ENCODE peak calls at places on chromosomes 2 and 18, in ten cellular contexts. One of them, this sample, is unnamed.
A peak's percentile ranks its signal among the peaks of the same experiment; 100 is the strongest.

GRCh38 chr2:40783704-40784103 is 331.8 kb upstream of the SLC8A1 start:
- DNase-seq in adrenal gland: no peak
- DNase-seq in suprapubic skin: no peak
- DNase-seq in K562: no peak
- DNase-seq in IMR-90: no peak
- DNase-seq in vagina: no peak
- DNase-seq in spleen: no peak
- DNase-seq in uterus: no peak
- DNase-seq in body of pancreas: no peak
- DNase-seq in tibial nerve: no peak
- DNase-seq in this sample: no peak

GRCh38 chr2:150255528-150255927 is 231.9 kb downstream of the RND3 start:
- DNase-seq in tibial nerve: no peak
- DNase-seq in K562: no peak
- DNase-seq in vagina: no peak
- DNase-seq in uterus: no peak
- DNase-seq in body of pancreas: no peak
- DNase-seq in adrenal gland: peak; percentile 8
- DNase-seq in IMR-90: peak; percentile 89
- DNase-seq in spleen: no peak
- DNase-seq in suprapubic skin: no peak
- DNase-seq in this sample: no peak

GRCh38 chr18:911025-911424 is 6.4 kb downstream of the ADCYAP1 start:
- DNase-seq in spleen: no peak
- DNase-seq in K562: no peak
- DNase-seq in adrenal gland: no peak
- DNase-seq in body of pancreas: no peak
- DNase-seq in suprapubic skin: no peak
- DNase-seq in IMR-90: no peak
- DNase-seq in uterus: no peak
- DNase-seq in vagina: no peak
- DNase-seq in tibial nerve: no peak
- DNase-seq in this sample: no peak

GRCh38 chr2:197137234-197137633 is 173.3 kb downstream of the ANKRD44 start:
- DNase-seq in tibial nerve: no peak
- DNase-seq in K562: no peak
- DNase-seq in uterus: no peak
- DNase-seq in suprapubic skin: no peak
- DNase-seq in adrenal gland: peak; percentile 74
- DNase-seq in IMR-90: peak; percentile 77
- DNase-seq in vagina: no peak
- DNase-seq in spleen: no peak
- DNase-seq in body of pancreas: no peak
- DNase-seq in this sample: no peak

GRCh38 chr2:179562330-179562885 is 297.8 kb upstream of the SESTD1 start:
- DNase-seq in IMR-90: no peak
- DNase-seq in spleen: no peak
- DNase-seq in body of pancreas: no peak
- DNase-seq in suprapubic skin: no peak
- DNase-seq in adrenal gland: no peak
- DNase-seq in uterus: no peak
- DNase-seq in K562: no peak
- DNase-seq in vagina: no peak
- DNase-seq in tibial nerve: no peak
- DNase-seq in this sample: no peak

GRCh38 chr2:11853197-11853588 is 106.8 kb downstream of the LPIN1 start:
- DNase-seq in uterus: no peak
- DNase-seq in spleen: peak; percentile 34
- DNase-seq in IMR-90: no peak
- DNase-seq in body of pancreas: no peak
- DNase-seq in adrenal gland: no peak
- DNase-seq in vagina: no peak
- DNase-seq in K562: no peak
- DNase-seq in suprapubic skin: no peak
- DNase-seq in tibial nerve: no peak
- DNase-seq in this sample: no peak

GRCh38 chr18:50806208-50806616 is 13.6 kb downstream of the MRO start:
- DNase-seq in tibial nerve: no peak
- DNase-seq in spleen: peak; percentile 81
- DNase-seq in uterus: no peak
- DNase-seq in body of pancreas: peak; percentile 72
- DNase-seq in K562: peak; percentile 52
- DNase-seq in adrenal gland: peak; percentile 23
- DNase-seq in IMR-90: no peak
- DNase-seq in vagina: no peak
- DNase-seq in suprapubic skin: no peak
- DNase-seq in this sample: peak; percentile 86

GRCh38 chr2:153532160-153532559 is 53.6 kb upstream of the RPRM start:
- DNase-seq in K562: no peak
- DNase-seq in uterus: no peak
- DNase-seq in IMR-90: no peak
- DNase-seq in tibial nerve: no peak
- DNase-seq in suprapubic skin: no peak
- DNase-seq in adrenal gland: no peak
- DNase-seq in spleen: no peak
- DNase-seq in body of pancreas: no peak
- DNase-seq in vagina: no peak
- DNase-seq in this sample: no peak

GRCh38 chr2:98134601-98135000 is 47.6 kb downstream of the VWA3B start:
- DNase-seq in spleen: no peak
- DNase-seq in uterus: no peak
- DNase-seq in IMR-90: no peak
- DNase-seq in K562: peak; percentile 9
- DNase-seq in suprapubic skin: no peak
- DNase-seq in tibial nerve: no peak
- DNase-seq in adrenal gland: no peak
- DNase-seq in vagina: peak; percentile 25
- DNase-seq in body of pancreas: no peak
- DNase-seq in this sample: no peak

GRCh38 chr2:70670626-70671025 is 97.4 kb downstream of the ADD2 start:
- DNase-seq in IMR-90: no peak
- DNase-seq in vagina: no peak
- DNase-seq in K562: no peak
- DNase-seq in tibial nerve: no peak
- DNase-seq in uterus: no peak
- DNase-seq in suprapubic skin: no peak
- DNase-seq in adrenal gland: no peak
- DNase-seq in body of pancreas: no peak
- DNase-seq in spleen: peak; percentile 33
- DNase-seq in this sample: no peak

DNA sequence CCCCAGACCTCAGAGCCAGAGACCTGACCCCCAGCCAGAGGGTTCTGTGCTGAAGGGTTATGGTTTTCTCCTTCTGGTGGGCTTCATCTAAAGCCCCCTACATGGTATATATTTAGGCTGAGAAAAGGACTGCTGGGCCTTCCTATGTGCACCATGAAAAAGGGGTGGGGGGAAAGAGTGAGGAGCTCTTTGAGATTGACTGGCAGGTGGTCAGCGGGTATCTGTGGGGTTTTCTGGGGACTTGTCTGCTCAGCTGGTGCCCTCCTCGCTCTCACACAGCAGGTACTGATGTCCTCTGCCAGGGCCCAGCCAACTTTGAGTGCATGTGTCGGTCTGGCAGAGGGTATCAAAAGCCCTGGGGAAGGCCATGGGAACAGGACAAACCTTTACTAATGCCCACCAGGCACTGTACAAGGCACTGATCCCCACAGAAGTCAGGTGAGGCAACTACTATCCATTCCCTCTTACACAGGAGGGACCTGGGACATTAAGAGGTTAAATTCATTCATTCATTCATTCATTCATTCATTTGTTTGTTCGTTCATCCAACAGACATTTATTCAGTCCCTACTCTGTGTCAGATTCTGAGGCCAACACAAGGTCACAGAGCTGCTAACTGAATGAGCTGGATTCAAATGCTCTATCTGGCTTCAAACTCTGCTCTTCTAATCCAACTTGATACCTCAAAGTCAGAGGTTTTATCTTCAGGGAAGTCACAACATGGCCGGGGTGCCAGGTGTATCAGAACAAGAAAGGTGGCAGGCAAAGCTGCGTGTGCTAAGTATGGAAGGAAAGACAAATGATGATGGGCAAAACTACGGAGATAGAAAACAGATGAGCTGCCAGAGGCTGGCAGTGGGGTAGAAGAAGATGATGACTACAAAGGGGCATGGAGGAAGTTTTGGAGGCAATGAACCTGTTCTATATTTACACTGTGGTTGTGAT is 44.6 kb downstream of the REEP1 start:
- DNase-seq in tibial nerve: no peak
- DNase-seq in IMR-90: no peak
- DNase-seq in suprapubic skin: no peak
- DNase-seq in vagina: no peak
- DNase-seq in spleen: no peak
- DNase-seq in K562: no peak
- DNase-seq in uterus: no peak
- DNase-seq in body of pancreas: no peak
- DNase-seq in adrenal gland: no peak
- DNase-seq in this sample: no peak
- H3K4me1 ChIP-seq in tibial nerve: no peaks in the 10 kb centered on the region
- H3K4me1 ChIP-seq in IMR-90: no peaks in the 10 kb centered on the region
- H3K4me1 ChIP-seq in suprapubic skin: no peaks in the 10 kb centered on the region
- H3K4me1 ChIP-seq in vagina: no peaks in the 10 kb centered on the region
- H3K4me1 ChIP-seq in spleen: no peaks in the 10 kb centered on the region
- H3K4me1 ChIP-seq in K562: no peaks in the 10 kb centered on the region
- H3K4me1 ChIP-seq in uterus: no peaks in the 10 kb centered on the region
- H3K4me1 ChIP-seq in body of pancreas: no peaks in the 10 kb centered on the region
- H3K4me1 ChIP-seq in adrenal gland: no peaks in the 10 kb centered on the region
- H3K4me1 ChIP-seq in this sample: no peaks in the 10 kb centered on the region

GRCh38 chr2:161172901-161173540 is 12.8 kb downstream of the TANK start:
- DNase-seq in uterus: no peak
- DNase-seq in adrenal gland: no peak
- DNase-seq in tibial nerve: no peak
- DNase-seq in spleen: no peak
- DNase-seq in K562: peak; percentile 92
- DNase-seq in suprapubic skin: no peak
- DNase-seq in vagina: no peak
- DNase-seq in body of pancreas: no peak
- DNase-seq in IMR-90: no peak
- DNase-seq in this sample: no peak
- TF ChIP-seq POLR2A in uterus: no peak
- TF ChIP-seq POLR2A in adrenal gland: no peak
- TF ChIP-seq POLR2A in tibial nerve: no peak
- TF ChIP-seq POLR2A in spleen: no peak
- TF ChIP-seq POLR2A in K562: no peak
- TF ChIP-seq POLR2A in suprapubic skin: no peak
- TF ChIP-seq POLR2A in vagina: no peak
- TF ChIP-seq POLR2A in body of pancreas: no peak
- TF ChIP-seq POLR2A in IMR-90: no peak
- TF ChIP-seq POLR2A in this sample: no peak

DNA sequence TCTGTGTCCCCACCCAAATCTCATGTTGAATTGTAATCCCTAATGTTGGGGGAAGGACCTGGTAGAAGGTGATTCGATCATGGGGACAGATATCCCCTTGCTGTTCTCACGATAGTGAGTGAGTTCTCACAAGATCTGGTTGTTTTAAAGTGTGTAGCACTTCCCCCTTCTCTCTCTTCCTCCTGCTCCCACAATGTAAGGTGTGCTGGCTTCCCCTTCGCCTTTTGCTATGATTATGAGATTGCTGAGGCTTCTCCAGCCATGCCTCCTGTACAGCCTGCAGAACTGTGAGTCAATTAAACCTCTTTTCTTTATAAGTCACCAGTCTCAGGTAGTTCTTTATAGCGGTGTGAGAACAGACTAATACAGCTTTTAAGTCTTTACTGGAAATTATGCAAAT is 193.3 kb upstream of the RBBP8 start:
- DNase-seq in uterus: no peak
- DNase-seq in K562: no peak
- DNase-seq in adrenal gland: no peak
- DNase-seq in suprapubic skin: no peak
- DNase-seq in IMR-90: no peak
- DNase-seq in body of pancreas: no peak
- DNase-seq in tibial nerve: no peak
- DNase-seq in spleen: no peak
- DNase-seq in vagina: no peak
- DNase-seq in this sample: no peak
- H3K4me1 ChIP-seq in uterus: no peaks in the 10 kb centered on the region
- H3K4me1 ChIP-seq in K562: no peaks in the 10 kb centered on the region
- H3K4me1 ChIP-seq in adrenal gland: no peaks in the 10 kb centered on the region
- H3K4me1 ChIP-seq in suprapubic skin: no peaks in the 10 kb centered on the region
- H3K4me1 ChIP-seq in IMR-90: peaks cover 2% of the 10 kb centered on the region
- H3K4me1 ChIP-seq in body of pancreas: no peaks in the 10 kb centered on the region
- H3K4me1 ChIP-seq in tibial nerve: no peaks in the 10 kb centered on the region
- H3K4me1 ChIP-seq in spleen: no peaks in the 10 kb centered on the region
- H3K4me1 ChIP-seq in vagina: no peaks in the 10 kb centered on the region
- H3K4me1 ChIP-seq in this sample: no peaks in the 10 kb centered on the region

DNA sequence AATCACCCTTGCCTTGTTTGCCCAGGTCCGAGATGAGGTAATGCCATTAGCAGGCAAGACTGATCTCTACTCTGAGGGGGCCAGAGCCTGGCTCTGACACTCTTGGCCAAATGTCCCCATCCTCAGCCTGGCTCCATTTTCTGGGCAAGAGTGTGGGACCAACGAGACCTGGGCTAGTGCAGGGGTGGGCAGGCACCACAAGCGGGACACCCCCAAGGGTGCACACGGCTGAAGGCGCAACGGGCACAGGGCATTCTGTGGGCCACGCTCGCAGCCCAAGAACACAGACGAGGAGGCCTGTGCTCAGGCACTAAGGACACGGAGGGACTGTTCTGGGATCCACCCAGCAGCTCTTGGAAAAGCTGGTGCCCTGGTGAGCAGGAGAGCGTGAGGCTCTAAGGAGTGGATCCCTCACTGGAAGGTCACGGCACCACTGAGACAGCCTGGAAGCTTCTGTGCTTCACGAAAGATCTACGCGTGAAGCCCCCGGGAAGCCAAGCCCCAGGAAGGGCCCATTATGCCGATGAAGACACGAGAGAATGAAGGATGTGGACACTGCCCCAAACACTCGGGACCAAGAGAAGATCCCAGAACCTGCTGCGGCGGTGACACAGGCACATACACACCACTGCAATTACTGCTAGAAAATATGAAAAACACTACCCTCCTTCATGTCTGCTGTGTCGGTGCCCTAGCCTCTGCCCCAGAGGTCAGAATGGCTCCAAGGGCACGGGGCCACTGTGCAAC is 138.2 kb downstream of the HDAC4 start:
- DNase-seq in vagina: peak; percentile 83
- DNase-seq in IMR-90: no peak
- DNase-seq in suprapubic skin: peak; percentile 52
- DNase-seq in K562: no peak
- DNase-seq in spleen: no peak
- DNase-seq in body of pancreas: no peak
- DNase-seq in tibial nerve: no peak
- DNase-seq in uterus: no peak
- DNase-seq in adrenal gland: no peak
- DNase-seq in this sample: no peak
- TF ChIP-seq POLR2A in vagina: no peak
- TF ChIP-seq POLR2A in IMR-90: no peak
- TF ChIP-seq POLR2A in suprapubic skin: no peak
- TF ChIP-seq POLR2A in K562: no peak
- TF ChIP-seq POLR2A in spleen: no peak
- TF ChIP-seq POLR2A in body of pancreas: no peak
- TF ChIP-seq POLR2A in tibial nerve: no peak
- TF ChIP-seq POLR2A in uterus: no peak
- TF ChIP-seq POLR2A in adrenal gland: no peak
- TF ChIP-seq POLR2A in this sample: no peak

This sample was measured in Peyer's patch.